ENCODE peak calls at places on chromosomes 4 and X, in seven cellular contexts. One of them, this sample, is unnamed. For H3K36me3 and H3K27me3, the result is how much of the 10 kb centered on the place peaks cover.

GRCh38 chr4:113951263-113951662 is 28.2 kb downstream of the ARSJ start:
- DNase-seq in lower lobe of right lung: no peak
- DNase-seq in CD8-positive, alpha-beta memory T cell: no peak
- DNase-seq in stomach: no peak
- DNase-seq in DND-41: no peak
- DNase-seq in NT2/D1: no peak
- DNase-seq in transverse colon: peak
- DNase-seq in this sample: no peak

GRCh38 chrX:24956828-24957227 is 58.9 kb downstream of the ARX start:
- DNase-seq in lower lobe of right lung: no peak
- DNase-seq in CD8-positive, alpha-beta memory T cell: no peak
- DNase-seq in stomach: no peak
- DNase-seq in DND-41: no peak
- DNase-seq in NT2/D1: no peak
- DNase-seq in transverse colon: no peak
- DNase-seq in this sample: no peak

GRCh38 chr4:94304365-94304971 is 38.2 kb downstream of the HPGDS start:
- DNase-seq in lower lobe of right lung: no peak
- DNase-seq in CD8-positive, alpha-beta memory T cell: no peak
- DNase-seq in stomach: no peak
- DNase-seq in DND-41: peak
- DNase-seq in NT2/D1: peak
- DNase-seq in transverse colon: no peak
- DNase-seq in this sample: peak

GRCh38 chrX:77493677-77494553 is 46.7 kb downstream of the FGF16 start:
- DNase-seq in lower lobe of right lung: no peak
- DNase-seq in CD8-positive, alpha-beta memory T cell: no peak
- DNase-seq in stomach: no peak
- DNase-seq in DND-41: peak
- DNase-seq in NT2/D1: peak
- DNase-seq in transverse colon: no peak
- DNase-seq in this sample: peak

GRCh38 chrX:45164021-45164621 is 36.6 kb downstream of the DIPK2B start:
- DNase-seq in lower lobe of right lung: no peak
- DNase-seq in CD8-positive, alpha-beta memory T cell: no peak
- DNase-seq in stomach: peak
- DNase-seq in DND-41: no peak
- DNase-seq in NT2/D1: no peak
- DNase-seq in transverse colon: no peak
- DNase-seq in this sample: no peak

GRCh38 chrX:7330551-7330950 is 182.6 kb upstream of the PUDP start:
- DNase-seq in lower lobe of right lung: no peak
- DNase-seq in CD8-positive, alpha-beta memory T cell: no peak
- DNase-seq in stomach: no peak
- DNase-seq in DND-41: no peak
- DNase-seq in NT2/D1: no peak
- DNase-seq in transverse colon: no peak
- DNase-seq in this sample: no peak

GRCh38 chr4:83113429-83113786 is 1.1 kb downstream of the PLAC8 start:
- DNase-seq in lower lobe of right lung: no peak
- DNase-seq in CD8-positive, alpha-beta memory T cell: no peak
- DNase-seq in stomach: no peak
- DNase-seq in DND-41: no peak
- DNase-seq in NT2/D1: no peak
- DNase-seq in transverse colon: no peak
- DNase-seq in this sample: no peak

GRCh38 chr4:37299468-37299867 is 54.9 kb downstream of the NWD2 start:
- DNase-seq in lower lobe of right lung: no peak
- DNase-seq in CD8-positive, alpha-beta memory T cell: no peak
- DNase-seq in stomach: no peak
- DNase-seq in DND-41: no peak
- DNase-seq in NT2/D1: no peak
- DNase-seq in transverse colon: no peak
- DNase-seq in this sample: no peak

GRCh38 chr4:5043579-5043978 is 7.7 kb upstream of the STK32B start:
- DNase-seq in lower lobe of right lung: no peak
- DNase-seq in CD8-positive, alpha-beta memory T cell: no peak
- DNase-seq in stomach: no peak
- DNase-seq in DND-41: no peak
- DNase-seq in NT2/D1: no peak
- DNase-seq in transverse colon: no peak
- DNase-seq in this sample: peak

GRCh38 chr4:160592258-160592657 is 1489.4 kb downstream of the RAPGEF2 start:
- DNase-seq in lower lobe of right lung: no peak
- DNase-seq in CD8-positive, alpha-beta memory T cell: no peak
- DNase-seq in stomach: no peak
- DNase-seq in DND-41: no peak
- DNase-seq in NT2/D1: no peak
- DNase-seq in transverse colon: no peak
- DNase-seq in this sample: no peak

GRCh38 chrX:91434351-91435168 is at the start of gene PABPC5:
- DNase-seq in lower lobe of right lung: peak
- DNase-seq in CD8-positive, alpha-beta memory T cell: no peak
- DNase-seq in stomach: peak
- DNase-seq in DND-41: no peak
- DNase-seq in NT2/D1: peak
- DNase-seq in transverse colon: peak
- DNase-seq in this sample: peak

GRCh38 chrX:10245219-10245618 is 88.4 kb downstream of the CLCN4 start:
- DNase-seq in lower lobe of right lung: no peak
- DNase-seq in CD8-positive, alpha-beta memory T cell: no peak
- DNase-seq in stomach: no peak
- DNase-seq in DND-41: no peak
- DNase-seq in NT2/D1: no peak
- DNase-seq in transverse colon: no peak
- DNase-seq in this sample: no peak

GRCh38 chr4:38867478-38868054 is at the start of gene FAM114A1:
- DNase-seq in lower lobe of right lung: peak
- DNase-seq in CD8-positive, alpha-beta memory T cell: no peak
- DNase-seq in stomach: peak
- DNase-seq in DND-41: no peak
- DNase-seq in NT2/D1: no peak
- DNase-seq in transverse colon: peak
- DNase-seq in this sample: peak

GRCh38 chr4:119672938-119673337 is 44.3 kb upstream of the PDE5A start:
- DNase-seq in lower lobe of right lung: no peak
- DNase-seq in CD8-positive, alpha-beta memory T cell: no peak
- DNase-seq in stomach: no peak
- DNase-seq in DND-41: no peak
- DNase-seq in NT2/D1: no peak
- DNase-seq in transverse colon: no peak
- DNase-seq in this sample: peak

GRCh38 chrX:84199688-84200087 is 11.7 kb upstream of the RPS6KA6 start:
- DNase-seq in lower lobe of right lung: no peak
- DNase-seq in CD8-positive, alpha-beta memory T cell: no peak
- DNase-seq in stomach: no peak
- DNase-seq in DND-41: no peak
- DNase-seq in NT2/D1: no peak
- DNase-seq in transverse colon: no peak
- DNase-seq in this sample: no peak

GRCh38 chrX:140815868-140816267 is 106.3 kb downstream of the LINC00632 start:
- DNase-seq in lower lobe of right lung: no peak
- DNase-seq in CD8-positive, alpha-beta memory T cell: no peak
- DNase-seq in stomach: no peak
- DNase-seq in DND-41: peak
- DNase-seq in NT2/D1: no peak
- DNase-seq in transverse colon: no peak
- DNase-seq in this sample: no peak

GRCh38 chr4:8709729-8710360 is 117.3 kb downstream of the CPZ start:
- DNase-seq in lower lobe of right lung: peak
- DNase-seq in CD8-positive, alpha-beta memory T cell: no peak
- DNase-seq in stomach: no peak
- DNase-seq in DND-41: no peak
- DNase-seq in NT2/D1: no peak
- DNase-seq in transverse colon: peak
- DNase-seq in this sample: peak

GRCh38 chr4:154779362-154779947 is 1.6 kb upstream of the RBM46 start:
- DNase-seq in lower lobe of right lung: no peak
- DNase-seq in CD8-positive, alpha-beta memory T cell: no peak
- DNase-seq in stomach: no peak
- DNase-seq in DND-41: no peak
- DNase-seq in NT2/D1: peak
- DNase-seq in transverse colon: no peak
- DNase-seq in this sample: peak

GRCh38 chrX:48897157-48897620 is 379 bp downstream of the TIMM17B start:
- DNase-seq in lower lobe of right lung: peak
- DNase-seq in CD8-positive, alpha-beta memory T cell: peak
- DNase-seq in stomach: peak
- DNase-seq in DND-41: peak
- DNase-seq in NT2/D1: peak
- DNase-seq in transverse colon: peak
- DNase-seq in this sample: peak

GRCh38 chr4:92996533-92996932 is 692.8 kb downstream of the GRID2 start:
- DNase-seq in lower lobe of right lung: no peak
- DNase-seq in CD8-positive, alpha-beta memory T cell: no peak
- DNase-seq in stomach: no peak
- DNase-seq in DND-41: no peak
- DNase-seq in NT2/D1: no peak
- DNase-seq in transverse colon: no peak
- DNase-seq in this sample: no peak
- H3K36me3 ChIP-seq in lower lobe of right lung: under half
- H3K36me3 ChIP-seq in CD8-positive, alpha-beta memory T cell: under half
- H3K36me3 ChIP-seq in stomach: under half
- H3K36me3 ChIP-seq in DND-41: under half
- H3K36me3 ChIP-seq in NT2/D1: under half
- H3K36me3 ChIP-seq in transverse colon: under half
- H3K36me3 ChIP-seq in this sample: under half

GRCh38 chr4:99507349-99507748 is 3.5 kb upstream of the C4orf17 start:
- DNase-seq in lower lobe of right lung: no peak
- DNase-seq in CD8-positive, alpha-beta memory T cell: no peak
- DNase-seq in stomach: no peak
- DNase-seq in DND-41: no peak
- DNase-seq in NT2/D1: no peak
- DNase-seq in transverse colon: no peak
- DNase-seq in this sample: no peak

GRCh38 chr4:99507762-99508161 is 3.1 kb upstream of the C4orf17 start:
- DNase-seq in lower lobe of right lung: no peak
- DNase-seq in CD8-positive, alpha-beta memory T cell: no peak
- DNase-seq in stomach: no peak
- DNase-seq in DND-41: peak
- DNase-seq in NT2/D1: no peak
- DNase-seq in transverse colon: no peak
- DNase-seq in this sample: no peak

GRCh38 chr4:99506781-99507180 is 4.0 kb upstream of the C4orf17 start:
- DNase-seq in lower lobe of right lung: no peak
- DNase-seq in CD8-positive, alpha-beta memory T cell: no peak
- DNase-seq in stomach: no peak
- DNase-seq in DND-41: no peak
- DNase-seq in NT2/D1: no peak
- DNase-seq in transverse colon: no peak
- DNase-seq in this sample: no peak

GRCh38 chr4:99504804-99505502 is 5.9 kb upstream of the C4orf17 start:
- DNase-seq in lower lobe of right lung: no peak
- DNase-seq in CD8-positive, alpha-beta memory T cell: no peak
- DNase-seq in stomach: no peak
- DNase-seq in DND-41: peak
- DNase-seq in NT2/D1: no peak
- DNase-seq in transverse colon: no peak
- DNase-seq in this sample: no peak

DNA sequence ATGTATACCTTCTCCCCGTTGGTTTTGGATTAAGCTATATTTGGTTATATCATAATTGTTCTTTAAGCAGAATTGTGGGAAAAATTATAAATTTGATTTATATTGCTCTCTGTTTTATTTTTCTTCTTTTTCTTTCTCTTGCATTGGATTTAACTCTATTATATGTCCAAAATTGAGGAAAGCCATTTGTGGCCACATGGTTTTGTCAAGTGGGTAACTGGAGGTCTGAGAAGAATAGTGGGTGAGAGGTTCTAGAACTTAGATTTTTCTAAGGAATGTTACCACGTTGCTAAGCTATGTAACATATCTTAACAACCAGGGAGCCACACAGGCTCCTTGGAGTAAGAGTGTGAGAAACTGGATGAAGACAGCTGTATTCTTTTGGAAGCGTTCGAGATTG is at the start of gene C4orf17:
- DNase-seq in lower lobe of right lung: no peak
- DNase-seq in CD8-positive, alpha-beta memory T cell: no peak
- DNase-seq in stomach: no peak
- DNase-seq in DND-41: no peak
- DNase-seq in NT2/D1: no peak
- DNase-seq in transverse colon: no peak
- DNase-seq in this sample: no peak
- H3K4me3 ChIP-seq in lower lobe of right lung: no peak
- H3K4me3 ChIP-seq in CD8-positive, alpha-beta memory T cell: no peak
- H3K4me3 ChIP-seq in stomach: no peak
- H3K4me3 ChIP-seq in DND-41: no peak
- H3K4me3 ChIP-seq in NT2/D1: no peak
- H3K4me3 ChIP-seq in transverse colon: no peak
- H3K4me3 ChIP-seq in this sample: no peak

DNA sequence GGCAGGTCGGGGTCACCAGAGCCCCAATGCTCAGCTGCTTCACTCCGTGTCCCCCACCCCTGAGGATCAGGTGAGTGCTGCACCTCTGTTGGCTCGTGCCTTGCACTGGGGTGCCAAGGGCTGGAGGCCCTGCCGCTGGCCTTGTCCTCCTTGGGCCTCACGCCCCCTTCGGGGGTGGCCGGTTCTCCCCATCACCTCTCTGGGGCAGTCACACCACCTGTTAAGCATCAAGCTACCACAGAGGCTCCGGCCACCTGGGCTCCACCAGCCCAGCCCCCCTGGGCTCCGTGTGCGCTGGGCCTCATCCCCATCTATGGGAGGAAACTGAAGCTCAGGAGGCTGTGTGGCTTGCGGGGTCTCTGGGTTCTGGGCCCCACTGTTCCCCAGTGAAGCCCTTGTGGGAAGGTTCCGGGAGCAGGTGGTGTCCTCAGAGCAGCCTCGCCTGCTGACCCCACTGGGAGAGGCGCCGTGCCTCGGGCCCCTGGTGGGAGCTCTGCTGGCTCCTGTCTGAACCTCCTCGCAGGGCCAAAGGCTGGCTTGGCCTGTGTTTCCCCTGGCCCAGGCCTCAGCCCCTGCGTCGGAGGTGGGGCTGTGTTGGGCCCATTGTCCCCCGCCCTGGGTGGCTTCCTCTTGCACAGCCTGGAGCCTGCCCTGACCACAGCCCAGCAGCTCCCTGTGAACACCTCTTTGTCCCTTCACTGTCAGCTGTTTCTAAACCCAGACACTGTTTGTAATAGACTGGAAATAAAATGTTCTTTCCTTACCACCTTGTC is 30.8 kb downstream of the DOK7 start:
- DNase-seq in lower lobe of right lung: no peak
- DNase-seq in CD8-positive, alpha-beta memory T cell: no peak
- DNase-seq in stomach: no peak
- DNase-seq in DND-41: no peak
- DNase-seq in NT2/D1: no peak
- DNase-seq in transverse colon: no peak
- DNase-seq in this sample: no peak
- H3K27me3 ChIP-seq in lower lobe of right lung: under half
- H3K27me3 ChIP-seq in CD8-positive, alpha-beta memory T cell: under half
- H3K27me3 ChIP-seq in stomach: half or more
- H3K27me3 ChIP-seq in DND-41: under half
- H3K27me3 ChIP-seq in NT2/D1: half or more
- H3K27me3 ChIP-seq in transverse colon: half or more
- H3K27me3 ChIP-seq in this sample: under half

DNA sequence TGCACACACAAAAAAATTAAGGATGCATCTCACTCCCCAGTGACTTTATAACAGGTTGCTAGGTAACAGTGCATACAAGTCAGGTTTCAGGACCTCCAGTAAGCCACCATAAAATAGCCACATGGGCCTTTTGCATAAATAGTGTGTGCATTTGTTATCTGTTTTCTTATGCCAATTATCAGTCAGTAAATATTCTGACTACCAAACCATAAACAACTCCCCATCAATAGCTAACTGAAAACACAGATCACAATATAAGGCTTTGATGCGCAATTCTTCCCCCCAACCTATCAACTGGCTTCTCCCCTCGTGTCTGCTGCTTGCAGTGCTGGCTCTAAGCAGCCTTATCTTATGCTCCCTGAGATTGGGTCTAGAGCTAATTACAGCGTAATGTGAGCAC is 55.5 kb downstream of the ZNF827 start:
- DNase-seq in lower lobe of right lung: no peak
- DNase-seq in CD8-positive, alpha-beta memory T cell: no peak
- DNase-seq in stomach: no peak
- DNase-seq in DND-41: no peak
- DNase-seq in NT2/D1: no peak
- DNase-seq in transverse colon: no peak
- DNase-seq in this sample: no peak
- H3K36me3 ChIP-seq in lower lobe of right lung: under half
- H3K36me3 ChIP-seq in CD8-positive, alpha-beta memory T cell: under half
- H3K36me3 ChIP-seq in stomach: under half
- H3K36me3 ChIP-seq in DND-41: under half
- H3K36me3 ChIP-seq in NT2/D1: half or more
- H3K36me3 ChIP-seq in transverse colon: under half
- H3K36me3 ChIP-seq in this sample: under half

This sample was measured in H7.